ENCODE peak calls at places on chromosomes 16 and 17, in five cellular contexts. C is CD8-positive, alpha-beta T cell; S is H7; X is small intestine; I is AG09309. R is an unnamed sample.
A peak's percentile ranks its signal among the peaks of the same experiment; 100 is the strongest.

GRCh38 chr17:27239046-27239445 is 54.9 kb upstream of the WSB1 start:
- DNase-seq in C (no peak), S (peak; percentile 13), X (no peak), I (no peak), R (no peak)

GRCh38 chr17:57603541-57603940 is 141.6 kb downstream of the CCDC182 start:
- DNase-seq in C (no peak), S (no peak), X (peak; percentile 18), I (no peak), R (no peak)

GRCh38 chr17:42361781-42362186 is 26.5 kb downstream of the STAT3 start:
- DNase-seq in C (peak; percentile 47), S (no peak), X (peak; percentile 79), I (no peak), R (no peak)

GRCh38 chr17:49486012-49486641 is 9.0 kb upstream of the NGFR start:
- DNase-seq in C (no peak), S (peak; percentile 96), X (no peak), I (no peak), R (no peak)

GRCh38 chr17:2691965-2692780 is 19.4 kb downstream of the CLUH start:
- DNase-seq in C (no peak), S (peak; percentile 62), X (no peak), I (no peak), R (no peak)

GRCh38 chr16:85274924-85275323 is 162.7 kb upstream of the CIBAR2 start:
- DNase-seq in C (no peak), S (no peak), X (no peak), I (no peak), R (no peak)

GRCh38 chr17:79670537-79671386 is 59.9 kb upstream of the RBFOX3 start:
- DNase-seq in C (no peak), S (peak; percentile 71), X (no peak), I (no peak), R (no peak)

GRCh38 chr16:71882505-71883192 is 1.3 kb downstream of the ZNF821 start:
- DNase-seq in C (peak; percentile 82), S (peak; percentile 78), X (peak; percentile 86), I (no peak), R (peak; percentile 78)

GRCh38 chr17:352421-353212 is at the start of gene RPH3AL:
- DNase-seq in C (no peak), S (peak; percentile 71), X (peak; percentile 90), I (no peak), R (no peak)

GRCh38 chr16:48206594-48207242 is 37.4 kb upstream of the LONP2 start:
- DNase-seq in C (no peak), S (no peak), X (peak; percentile 54), I (no peak), R (peak; percentile 42)

GRCh38 chr16:67544329-67544841 is 15.8 kb downstream of the RIPOR1 start:
- DNase-seq in C (no peak), S (peak; percentile 70), X (no peak), I (no peak), R (no peak)

GRCh38 chr16:22203091-22203490 is 3.0 kb upstream of the EEF2K start:
- DNase-seq in C (no peak), S (no peak), X (no peak), I (no peak), R (no peak)

GRCh38 chr17:81067331-81067730 is 32.4 kb downstream of the BAIAP2 start:
- DNase-seq in C (no peak), S (no peak), X (no peak), I (no peak), R (no peak)

GRCh38 chr17:74249966-74250365 is 24.1 kb upstream of the DNAI2 start:
- DNase-seq in C (no peak), S (peak; percentile 74), X (no peak), I (no peak), R (no peak)
- H3K4me3 ChIP-seq in C (no peak overlapping the region), S (no peak overlapping the region), X (no peak overlapping the region), I (no peak overlapping the region), R (no peak overlapping the region)

DNA sequence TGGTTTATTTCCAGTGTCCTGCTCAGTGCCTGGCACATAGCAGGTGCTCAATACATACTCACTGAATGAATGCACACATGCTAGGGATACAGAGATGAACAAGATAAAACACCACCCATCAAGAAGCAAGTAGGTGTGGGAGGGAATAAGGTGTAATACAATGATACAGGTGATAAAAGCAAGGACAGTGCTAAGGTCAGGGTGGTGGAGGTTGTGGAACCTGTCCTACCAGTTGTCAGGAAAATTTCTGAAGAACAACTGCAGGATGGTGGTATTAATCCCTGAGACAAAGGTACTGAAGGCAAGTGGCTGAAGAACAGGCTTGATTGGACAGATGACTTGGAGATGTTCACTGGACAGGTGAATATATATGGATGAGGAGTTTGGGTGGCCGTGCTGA is 1.8 kb downstream of the KNOP1 start:
- DNase-seq in C (no peak), S (no peak), X (peak; percentile 85), I (no peak), R (no peak)
- H3K4me3 ChIP-seq in C (no peak overlapping the region), S (no peak overlapping the region), X (no peak overlapping the region), I (no peak overlapping the region), R (no peak overlapping the region)

DNA sequence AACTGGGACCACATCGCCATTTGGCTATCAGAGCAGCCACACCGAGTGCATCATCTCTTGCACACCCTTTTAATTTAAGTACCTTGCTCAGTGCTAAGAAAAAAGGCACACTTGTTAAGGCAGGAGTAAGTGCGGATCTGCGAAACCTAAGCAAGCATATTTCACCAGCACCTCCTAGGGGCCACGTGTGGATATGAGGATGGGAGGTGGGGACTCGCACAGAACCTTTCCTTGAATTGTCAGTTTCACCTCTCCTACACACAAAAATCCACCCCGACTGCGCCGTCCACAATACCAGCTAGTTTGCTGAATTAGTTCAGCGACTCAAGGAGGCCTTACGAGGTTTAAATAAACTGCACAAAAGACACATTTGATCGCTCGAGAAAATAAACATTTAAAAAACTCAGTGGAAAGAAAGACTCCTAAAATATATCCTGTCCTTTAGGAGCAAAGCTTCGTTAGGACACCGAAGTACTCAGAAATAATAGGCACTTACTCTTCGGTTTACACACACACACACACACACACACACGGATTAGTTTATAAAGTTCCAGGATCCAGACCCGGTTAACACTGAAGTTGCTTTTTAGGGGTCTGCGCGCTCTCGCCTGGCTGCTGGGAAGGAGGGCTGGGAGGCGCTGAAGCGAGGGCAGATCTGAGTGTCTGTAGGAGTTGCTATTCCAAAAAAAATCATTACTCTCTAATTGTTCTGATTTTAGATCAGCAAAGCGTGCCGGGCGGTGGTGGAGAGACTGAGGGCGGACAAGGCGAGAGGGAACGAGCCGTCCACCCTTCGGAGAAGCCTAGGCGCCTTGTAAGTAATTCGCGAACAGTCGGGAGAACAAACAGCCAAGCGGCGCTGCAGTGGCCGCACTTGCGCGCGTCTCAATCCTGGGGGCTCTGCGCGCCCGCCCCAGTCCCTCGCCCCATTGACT is 1.0 kb upstream of the KCNJ2 start:
- DNase-seq in C (no peak), S (peak; percentile 76), X (peak; percentile 75), I (peak; percentile 21), R (peak; percentile 67)
- H3K4me3 ChIP-seq in C (no peak overlapping the region), S (peak overlapping the region; percentile 66), X (peak overlapping the region; percentile 71), I (peak overlapping the region; percentile 60), R (peak overlapping the region; percentile 48)

GRCh38 chr17:29251969-29252866 is 5.6 kb downstream of the CRYBA1 start:
- DNase-seq in C (no peak), S (peak; percentile 67), X (no peak), I (no peak), R (peak; percentile 60)

GRCh38 chr17:29257756-29258155 is 11.1 kb downstream of the CRYBA1 start:
- DNase-seq in C (no peak), S (no peak), X (no peak), I (no peak), R (peak; percentile 59)

GRCh38 chr17:29253037-29253436 is 6.4 kb downstream of the CRYBA1 start:
- DNase-seq in C (no peak), S (no peak), X (no peak), I (no peak), R (no peak)

GRCh38 chr17:29256116-29256515 is 9.5 kb downstream of the CRYBA1 start:
- DNase-seq in C (no peak), S (no peak), X (no peak), I (no peak), R (no peak)

GRCh38 chr17:29256735-29257466 is 10.2 kb downstream of the CRYBA1 start:
- DNase-seq in C (no peak), S (no peak), X (no peak), I (no peak), R (peak; percentile 54)
- H3K4me3 ChIP-seq in C (no peak overlapping the region), S (no peak overlapping the region), X (no peak overlapping the region), I (no peak overlapping the region), R (no peak overlapping the region)

GRCh38 chr16:263944-264343 is 11.8 kb downstream of the RGS11 start:
- DNase-seq in C (no peak), S (no peak), X (no peak), I (no peak), R (no peak)
- H3K4me3 ChIP-seq in C (no peak overlapping the region), S (no peak overlapping the region), X (no peak overlapping the region), I (no peak overlapping the region), R (no peak overlapping the region)

GRCh38 chr16:56637814-56638750 is at the start of gene MT1A:
- DNase-seq in C (no peak), S (peak; percentile 92), X (peak; percentile 72), I (no peak), R (peak; percentile 65)
- H3K4me3 ChIP-seq in C (no peak within 1 kb of the TSS), S (peak within 1 kb of the TSS; percentile 43), X (peak within 1 kb of the TSS; percentile 41), I (peak within 1 kb of the TSS; percentile 58), R (peak within 1 kb of the TSS; percentile 56)

GRCh38 chr16:80936410-80936809 is 70.3 kb downstream of the CMC2 start:
- DNase-seq in C (no peak), S (no peak), X (no peak), I (peak; percentile 13), R (peak; percentile 39)

GRCh38 chr16:80940069-80940856 is 66.4 kb downstream of the CMC2 start:
- DNase-seq in C (no peak), S (no peak), X (no peak), I (no peak), R (peak; percentile 85)

GRCh38 chr16:80935691-80936090 is 71.0 kb downstream of the CMC2 start:
- DNase-seq in C (no peak), S (no peak), X (no peak), I (no peak), R (no peak)

GRCh38 chr16:80938928-80939260 is 67.8 kb downstream of the CMC2 start:
- DNase-seq in C (no peak), S (no peak), X (no peak), I (no peak), R (no peak)

GRCh38 chr16:80938035-80938927 is 68.4 kb downstream of the CMC2 start:
- DNase-seq in C (no peak), S (peak; percentile 32), X (no peak), I (peak; percentile 99), R (peak; percentile 99)
- H3K4me3 ChIP-seq in C (no peak overlapping the region), S (no peak overlapping the region), X (no peak overlapping the region), I (peak overlapping the region; percentile 14), R (peak overlapping the region; percentile 9)